ENCODE peak calls at places on chromosome 11, in five cellular contexts. V is neuronal stem cell, I is mesenchymal stem cell, R is H9, E is H1. Y is an unnamed sample.

GRCh38 chr11:107898270-107898669 is 30.0 kb upstream of the RAB39A start:
- DNase-seq in I (peak), E (no peak), R (no peak), V (peak), Y (no peak)

GRCh38 chr11:44708523-44709280 is 18.1 kb upstream of the TSPAN18 start:
- DNase-seq in V (no peak), E (no peak), I (no peak), R (no peak), Y (no peak)

GRCh38 chr11:27184458-27185312 is 144.1 kb downstream of the BBOX1 start:
- DNase-seq in E (no peak), R (no peak), V (no peak), I (no peak), Y (no peak)

GRCh38 chr11:33808228-33808828 is 34.0 kb upstream of the FBXO3 start:
- DNase-seq in R (peak), V (peak), I (peak), E (peak), Y (peak)

GRCh38 chr11:32008879-32009548 is 81.9 kb upstream of the RCN1 start:
- DNase-seq in R (no peak), I (no peak), E (no peak), V (no peak), Y (no peak)

GRCh38 chr11:95585071-95585751 is 204.4 kb downstream of the FAM76B start:
- DNase-seq in I (peak), R (no peak), V (no peak), E (no peak), Y (no peak)

GRCh38 chr11:24592342-24592741 is 95.5 kb downstream of the LUZP2 start:
- DNase-seq in V (no peak), I (no peak), R (no peak), E (no peak), Y (no peak)

GRCh38 chr11:129333873-129334272 is 41.8 kb upstream of the BARX2 start:
- DNase-seq in R (no peak), I (peak), V (no peak), E (no peak), Y (peak)

GRCh38 chr11:83002047-83002446 is 69.7 kb downstream of the RAB30 start:
- DNase-seq in I (no peak), E (no peak), R (no peak), V (no peak), Y (no peak)

GRCh38 chr11:17457361-17458104 is 19.1 kb downstream of the ABCC8 start:
- DNase-seq in R (no peak), I (no peak), E (no peak), V (no peak), Y (no peak)

GRCh38 chr11:70153133-70153727 is 49.9 kb upstream of the FADD start:
- DNase-seq in E (no peak), R (no peak), I (no peak), V (no peak), Y (no peak)

GRCh38 chr11:86174101-86175046 is 70.2 kb upstream of the EED start:
- DNase-seq in E (no peak), I (peak), R (no peak), V (no peak), Y (peak)

DNA sequence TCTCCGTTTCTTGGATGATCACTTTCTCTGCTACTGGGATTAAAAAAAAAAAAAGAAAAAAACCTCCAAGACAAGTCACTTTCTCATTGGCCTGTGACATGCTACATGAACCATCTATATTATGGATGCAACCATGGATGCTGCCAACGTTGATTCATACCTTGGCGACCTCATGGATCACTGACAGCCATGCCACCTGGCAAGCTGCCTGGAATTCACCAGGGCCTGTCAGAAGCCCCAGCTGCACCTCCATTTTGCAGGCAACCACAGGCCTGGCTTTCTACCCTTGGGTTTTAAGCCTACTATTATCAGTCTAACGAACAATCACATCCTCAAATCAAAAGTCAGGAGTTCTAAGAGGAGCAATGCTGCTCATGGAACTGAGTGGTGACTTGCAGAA is 47.9 kb upstream of the CADM1 start:
- DNase-seq in V (no peak), R (no peak), E (no peak), I (no peak), Y (no peak)
- H3K14ac ChIP-seq in V (no peak), R (no peak), E (no peak), I (no peak), Y (no peak)

DNA sequence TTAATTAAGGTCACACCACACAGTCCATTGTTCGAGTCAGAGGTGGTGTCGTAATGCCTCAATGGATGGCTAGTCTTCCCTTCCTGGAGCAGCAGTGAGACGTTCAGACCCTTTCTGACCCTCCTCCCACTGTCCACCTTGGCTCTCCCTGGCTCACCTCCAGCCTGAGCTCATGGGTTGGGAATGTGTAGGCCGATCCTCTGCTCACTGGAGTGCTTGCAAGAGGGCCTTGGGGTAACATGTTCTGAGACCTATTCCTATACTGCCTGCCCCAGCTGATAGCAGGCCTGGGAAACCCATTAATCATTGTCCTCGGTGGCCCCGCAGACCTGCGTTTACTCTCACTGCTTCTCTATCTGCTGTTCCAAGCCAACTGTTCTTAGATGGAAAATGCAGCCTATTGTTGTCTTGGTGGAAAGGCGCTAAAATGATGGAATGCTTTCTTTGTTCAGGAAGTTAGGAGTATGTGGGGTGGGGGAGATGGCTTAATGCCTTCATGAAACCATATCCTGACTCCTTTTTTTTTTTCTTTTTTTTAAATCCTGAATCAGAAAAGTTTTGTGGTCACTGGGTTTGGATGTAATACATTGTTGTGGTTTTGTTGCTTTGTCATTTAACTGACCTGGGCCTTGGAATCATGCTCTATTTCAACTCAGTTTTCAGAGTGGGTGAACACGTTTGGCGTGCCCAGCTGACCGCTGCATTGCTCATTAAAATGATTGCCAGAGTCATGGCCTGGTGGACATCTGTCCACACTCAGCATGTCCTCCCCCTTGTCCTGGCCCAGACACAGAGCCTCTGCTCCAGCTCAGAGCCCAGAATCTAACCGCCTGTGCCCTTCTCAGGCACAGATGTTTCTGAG is 72.5 kb downstream of the MICAL2 start:
- DNase-seq in V (no peak), R (no peak), I (peak), E (no peak), Y (peak)
- H2BK12ac ChIP-seq in V (no peak), R (no peak), I (peak), E (no peak), Y (peak)

GRCh38 chr11:74826901-74827300 is 78.3 kb downstream of the RNF169 start:
- DNase-seq in R (no peak), V (no peak), E (no peak), I (no peak), Y (no peak)
- H2BK120ac ChIP-seq in R (no peak), V (no peak), E (no peak), I (no peak), Y (no peak)

DNA sequence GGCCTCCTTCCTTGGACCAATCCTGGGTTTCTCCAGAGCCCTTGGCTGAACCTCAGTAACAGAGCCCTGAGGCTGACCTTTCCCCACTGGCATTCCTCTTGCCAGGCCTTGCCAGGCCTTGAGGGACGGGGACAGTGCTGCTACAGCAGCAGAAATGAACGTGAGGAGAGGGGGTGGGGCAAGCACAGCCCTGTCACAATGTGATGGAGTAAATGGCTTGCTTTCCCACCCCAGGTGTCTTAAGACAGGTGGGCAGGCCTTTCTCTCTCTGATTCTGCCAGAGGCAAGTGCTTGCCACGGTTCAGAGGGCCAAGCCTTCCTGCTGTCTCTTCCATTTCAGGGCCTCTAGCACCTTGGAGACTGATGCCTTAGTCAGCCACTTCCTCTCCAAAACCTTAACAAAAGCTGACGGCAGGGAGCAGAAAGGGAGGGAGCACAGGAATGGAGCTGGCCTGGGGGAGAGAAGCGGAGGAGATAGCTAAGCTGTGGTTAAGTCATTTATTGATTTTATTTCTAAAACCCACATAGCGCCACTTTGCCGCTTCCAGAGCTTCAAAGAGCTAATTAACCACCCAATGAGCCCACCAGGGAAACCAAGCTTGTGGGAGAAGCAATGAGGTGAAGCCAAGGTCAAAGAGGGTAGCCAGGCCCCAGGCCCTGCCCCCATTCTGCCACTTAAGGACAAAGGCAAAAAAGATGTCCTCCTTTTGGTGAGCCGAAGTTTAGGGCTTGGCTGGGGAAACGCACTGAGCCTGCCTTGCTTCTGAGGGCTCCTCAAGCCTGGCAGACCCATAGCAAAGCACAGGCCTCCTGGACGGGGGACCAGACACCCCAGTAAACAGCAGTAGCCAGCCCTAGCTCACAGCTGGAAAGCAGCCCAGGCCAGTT is 3.4 kb upstream of the PYGM start:
- DNase-seq in I (peak), V (no peak), E (no peak), R (peak), Y (no peak)
- H3K14ac ChIP-seq in I (peak), V (no peak), E (no peak), R (no peak), Y (no peak)

DNA sequence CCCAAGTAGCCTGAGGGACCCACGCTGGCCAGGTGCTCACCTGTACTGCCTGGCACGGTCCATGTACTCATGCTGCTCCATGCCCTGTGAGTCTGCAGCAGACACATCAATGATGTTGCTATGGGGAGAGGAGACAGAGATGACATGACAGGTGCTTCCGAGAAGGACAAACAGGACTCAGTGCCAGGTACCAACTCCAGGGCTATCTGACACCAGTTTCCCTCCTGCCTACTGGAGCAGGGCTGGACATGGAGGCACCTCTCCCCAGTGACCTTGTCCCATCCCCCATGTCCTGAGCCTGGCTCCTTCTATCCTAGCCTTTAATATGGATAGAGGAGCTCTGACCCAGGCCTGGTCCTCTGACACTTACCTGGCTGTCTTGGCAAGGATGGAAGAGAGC is 4.4 kb downstream of the LAMTOR1 start:
- DNase-seq in I (no peak), E (no peak), V (no peak), R (no peak), Y (no peak)
- H2BK12ac ChIP-seq in I (no peak), E (no peak), V (no peak), R (no peak), Y (no peak)

DNA sequence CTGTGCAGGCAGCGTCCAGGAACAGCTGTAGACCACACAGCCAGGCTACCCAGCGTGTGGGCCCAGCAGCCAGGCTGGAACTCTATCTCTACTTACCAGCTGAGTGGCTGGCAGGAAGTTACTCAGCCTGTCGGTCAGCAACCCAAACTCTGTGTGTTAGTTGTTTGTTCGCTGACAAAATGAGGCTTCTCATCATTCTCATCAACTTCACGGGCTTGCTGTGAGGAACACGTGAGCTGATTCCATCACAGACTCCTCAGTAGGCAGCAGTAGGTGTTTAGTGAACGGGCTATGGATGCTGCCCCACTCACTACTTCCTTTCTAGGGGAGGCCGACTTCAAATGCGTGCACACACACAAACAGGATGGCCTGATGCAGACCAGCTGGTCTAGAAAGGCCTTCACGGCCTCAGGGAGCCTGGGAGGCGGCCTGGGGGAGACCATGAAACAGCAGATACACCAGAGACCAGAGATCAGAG is 830 bp upstream of the SPDYC start:
- DNase-seq in I (peak), V (no peak), E (no peak), R (no peak), Y (no peak)
- H2BK120ac ChIP-seq in I (no peak), V (no peak), E (no peak), R (no peak), Y (peak)